ENCODE peak calls at places on chromosomes 3 and 15, in nine cellular contexts. S is stimulated activated CD4-positive, alpha-beta T cell treated with anti-CD3 and anti-CD28 coated beads, TNF-alpha, amount 100 ng/mL, for 24 hours; L is GM13977; N is endothelial cell; X is caudate nucleus; A is PC-3; Q is GM12891; B is heart right ventricle; Z is AG08395. D is an unnamed sample.
A peak's percentile ranks its signal among the peaks of the same experiment; 100 is the strongest.

GRCh38 chr3:105197863-105198262 is 168.8 kb upstream of the ALCAM start:
- DNase-seq in B (no peak), Q (no peak), A (no peak), L (no peak), N (no peak), Z (no peak), S (no peak), X (no peak), D (no peak)

GRCh38 chr15:52132066-52132465 is 19.5 kb upstream of the BCL2L10 start:
- DNase-seq in L (no peak), Q (no peak), N (no peak), X (no peak), Z (no peak), S (no peak), B (no peak), A (no peak), D (no peak)

GRCh38 chr3:12708584-12709192 is 44.8 kb upstream of the RAF1 start:
- DNase-seq in Q (no peak), L (no peak), B (peak; percentile 34), N (no peak), S (no peak), X (no peak), A (peak; percentile 95), Z (peak; percentile 91), D (no peak)

GRCh38 chr3:23387286-23387918 is 184.3 kb downstream of the UBE2E2 start:
- DNase-seq in X (no peak), L (no peak), Z (no peak), Q (no peak), B (no peak), S (no peak), A (no peak), N (no peak), D (peak; percentile 9)

GRCh38 chr3:14531856-14532395 is 8.2 kb downstream of the GRIP2 start:
- DNase-seq in S (no peak), Q (no peak), A (no peak), Z (no peak), L (no peak), X (no peak), B (no peak), N (no peak), D (no peak)

GRCh38 chr3:128011140-128011539 is 41.1 kb upstream of the SEC61A1 start:
- DNase-seq in X (no peak), N (peak; percentile 69), Q (no peak), Z (peak; percentile 23), A (peak; percentile 70), S (no peak), L (no peak), B (no peak), D (peak; percentile 32)

GRCh38 chr3:176514297-176514696 is 683.0 kb downstream of the TBL1XR1 start:
- DNase-seq in L (peak; percentile 3), Z (peak; percentile 38), X (no peak), S (no peak), A (peak; percentile 80), N (peak; percentile 56), Q (no peak), B (peak; percentile 22), D (peak; percentile 35)

GRCh38 chr3:194404365-194405140 is 5.5 kb upstream of the GP5 start:
- DNase-seq in Z (peak; percentile 42), Q (no peak), B (peak; percentile 48), S (no peak), X (no peak), N (peak; percentile 35), A (peak; percentile 75), L (no peak), D (peak; percentile 54)

GRCh38 chr15:70763950-70764730 is 782 bp upstream of the UACA start:
- DNase-seq in A (no peak), Z (no peak), X (no peak), L (no peak), N (no peak), S (no peak), B (no peak), Q (no peak), D (no peak)

GRCh38 chr3:39803956-39804355 is 5.5 kb upstream of the MYRIP start:
- DNase-seq in A (no peak), Q (no peak), B (no peak), X (no peak), N (no peak), L (no peak), Z (no peak), S (no peak), D (no peak)

GRCh38 chr3:184371570-184372018 is 6.4 kb downstream of the THPO start:
- DNase-seq in Z (peak; percentile 92), Q (peak; percentile 73), A (peak; percentile 92), L (peak; percentile 83), N (peak; percentile 76), X (peak; percentile 54), S (peak; percentile 29), B (peak; percentile 74), D (peak; percentile 85)

GRCh38 chr3:188869628-188870027 is 302.1 kb upstream of the TPRG1 start:
- DNase-seq in Z (no peak), X (no peak), B (no peak), L (no peak), A (no peak), Q (no peak), N (no peak), S (no peak), D (no peak)